ENCODE peak calls at places on chromosome 9, in ten cellular contexts. One of them, this sample, is unnamed.

GRCh38 chr9:113468716-113469448 is 5.4 kb downstream of the RGS3 start:
- DNase-seq in uterus: no peak
- DNase-seq in WERI-Rb-1: no peak
- DNase-seq in CD8-positive, alpha-beta T cell: no peak
- DNase-seq in AG04450: no peak
- DNase-seq in ovary: no peak
- DNase-seq in thyroid gland: peak; percentile 59
- DNase-seq in fibroblast of lung: peak; percentile 34
- DNase-seq in Peyer's patch: no peak
- DNase-seq in transverse colon: no peak
- DNase-seq in this sample: peak; percentile 35

GRCh38 chr9:122095010-122095767 is 2.1 kb upstream of the TTLL11 start:
- DNase-seq in CD8-positive, alpha-beta T cell: peak; percentile 60
- DNase-seq in Peyer's patch: peak; percentile 83
- DNase-seq in fibroblast of lung: peak; percentile 74
- DNase-seq in transverse colon: peak; percentile 56
- DNase-seq in thyroid gland: peak; percentile 60
- DNase-seq in uterus: no peak
- DNase-seq in WERI-Rb-1: peak; percentile 72
- DNase-seq in AG04450: no peak
- DNase-seq in ovary: no peak
- DNase-seq in this sample: no peak

GRCh38 chr9:24391095-24391494 is 154.6 kb downstream of the IZUMO3 start:
- DNase-seq in WERI-Rb-1: no peak
- DNase-seq in AG04450: no peak
- DNase-seq in CD8-positive, alpha-beta T cell: no peak
- DNase-seq in ovary: no peak
- DNase-seq in thyroid gland: no peak
- DNase-seq in fibroblast of lung: no peak
- DNase-seq in Peyer's patch: no peak
- DNase-seq in uterus: no peak
- DNase-seq in transverse colon: no peak
- DNase-seq in this sample: no peak

GRCh38 chr9:1125741-1126140 is 75.6 kb downstream of the DMRT2 start:
- DNase-seq in transverse colon: no peak
- DNase-seq in uterus: no peak
- DNase-seq in ovary: no peak
- DNase-seq in WERI-Rb-1: no peak
- DNase-seq in thyroid gland: no peak
- DNase-seq in CD8-positive, alpha-beta T cell: no peak
- DNase-seq in AG04450: no peak
- DNase-seq in Peyer's patch: no peak
- DNase-seq in fibroblast of lung: no peak
- DNase-seq in this sample: no peak

GRCh38 chr9:84932915-84933527 is 263.5 kb downstream of the NTRK2 start:
- DNase-seq in Peyer's patch: no peak
- DNase-seq in WERI-Rb-1: no peak
- DNase-seq in uterus: no peak
- DNase-seq in CD8-positive, alpha-beta T cell: no peak
- DNase-seq in AG04450: no peak
- DNase-seq in fibroblast of lung: no peak
- DNase-seq in thyroid gland: no peak
- DNase-seq in transverse colon: no peak
- DNase-seq in ovary: no peak
- DNase-seq in this sample: no peak

GRCh38 chr9:94944623-94945022 is 218.1 kb downstream of the AOPEP start:
- DNase-seq in fibroblast of lung: peak; percentile 61
- DNase-seq in Peyer's patch: no peak
- DNase-seq in thyroid gland: no peak
- DNase-seq in uterus: no peak
- DNase-seq in transverse colon: no peak
- DNase-seq in CD8-positive, alpha-beta T cell: no peak
- DNase-seq in ovary: no peak
- DNase-seq in AG04450: no peak
- DNase-seq in WERI-Rb-1: no peak
- DNase-seq in this sample: no peak

GRCh38 chr9:13896922-13897835 is 416.8 kb downstream of the NFIB start:
- DNase-seq in CD8-positive, alpha-beta T cell: no peak
- DNase-seq in thyroid gland: no peak
- DNase-seq in AG04450: no peak
- DNase-seq in ovary: no peak
- DNase-seq in uterus: no peak
- DNase-seq in Peyer's patch: no peak
- DNase-seq in transverse colon: no peak
- DNase-seq in fibroblast of lung: no peak
- DNase-seq in WERI-Rb-1: no peak
- DNase-seq in this sample: no peak

GRCh38 chr9:135275163-135275925 is 187.9 kb downstream of the OLFM1 start:
- DNase-seq in WERI-Rb-1: no peak
- DNase-seq in Peyer's patch: no peak
- DNase-seq in uterus: no peak
- DNase-seq in AG04450: no peak
- DNase-seq in thyroid gland: peak; percentile 94
- DNase-seq in ovary: no peak
- DNase-seq in fibroblast of lung: no peak
- DNase-seq in CD8-positive, alpha-beta T cell: no peak
- DNase-seq in transverse colon: no peak
- DNase-seq in this sample: no peak

GRCh38 chr9:101387871-101388506 is 3.2 kb upstream of the BAAT start:
- DNase-seq in thyroid gland: no peak
- DNase-seq in AG04450: no peak
- DNase-seq in Peyer's patch: no peak
- DNase-seq in WERI-Rb-1: peak; percentile 36
- DNase-seq in fibroblast of lung: peak; percentile 53
- DNase-seq in CD8-positive, alpha-beta T cell: no peak
- DNase-seq in uterus: no peak
- DNase-seq in transverse colon: no peak
- DNase-seq in ovary: no peak
- DNase-seq in this sample: no peak

GRCh38 chr9:31394040-31394473 is 990.4 kb upstream of the ACO1 start:
- DNase-seq in thyroid gland: no peak
- DNase-seq in Peyer's patch: no peak
- DNase-seq in WERI-Rb-1: no peak
- DNase-seq in fibroblast of lung: peak; percentile 63
- DNase-seq in uterus: no peak
- DNase-seq in transverse colon: no peak
- DNase-seq in AG04450: no peak
- DNase-seq in CD8-positive, alpha-beta T cell: no peak
- DNase-seq in ovary: no peak
- DNase-seq in this sample: no peak

GRCh38 chr9:134852906-134853654 is 27.5 kb upstream of the FCN2 start:
- DNase-seq in transverse colon: no peak
- DNase-seq in fibroblast of lung: no peak
- DNase-seq in thyroid gland: no peak
- DNase-seq in WERI-Rb-1: no peak
- DNase-seq in Peyer's patch: no peak
- DNase-seq in CD8-positive, alpha-beta T cell: no peak
- DNase-seq in AG04450: no peak
- DNase-seq in uterus: no peak
- DNase-seq in ovary: peak; percentile 60
- DNase-seq in this sample: no peak

GRCh38 chr9:137281345-137282116 is 4.0 kb downstream of the TOR4A start:
- DNase-seq in CD8-positive, alpha-beta T cell: no peak
- DNase-seq in Peyer's patch: no peak
- DNase-seq in thyroid gland: no peak
- DNase-seq in ovary: peak; percentile 34
- DNase-seq in uterus: no peak
- DNase-seq in AG04450: no peak
- DNase-seq in transverse colon: no peak
- DNase-seq in WERI-Rb-1: no peak
- DNase-seq in fibroblast of lung: no peak
- DNase-seq in this sample: no peak

GRCh38 chr9:90839183-90839582 is 37.6 kb downstream of the SYK start:
- DNase-seq in ovary: no peak
- DNase-seq in CD8-positive, alpha-beta T cell: no peak
- DNase-seq in uterus: no peak
- DNase-seq in AG04450: no peak
- DNase-seq in transverse colon: no peak
- DNase-seq in fibroblast of lung: no peak
- DNase-seq in WERI-Rb-1: no peak
- DNase-seq in Peyer's patch: peak; percentile 72
- DNase-seq in thyroid gland: no peak
- DNase-seq in this sample: no peak

GRCh38 chr9:114357911-114358328 is 28.3 kb downstream of the ORM2 start:
- DNase-seq in thyroid gland: no peak
- DNase-seq in uterus: no peak
- DNase-seq in Peyer's patch: no peak
- DNase-seq in AG04450: no peak
- DNase-seq in CD8-positive, alpha-beta T cell: no peak
- DNase-seq in ovary: no peak
- DNase-seq in WERI-Rb-1: no peak
- DNase-seq in transverse colon: no peak
- DNase-seq in fibroblast of lung: no peak
- DNase-seq in this sample: no peak

GRCh38 chr9:130156672-130157071 is 15.5 kb upstream of the NCS1 start:
- DNase-seq in WERI-Rb-1: peak; percentile 62
- DNase-seq in CD8-positive, alpha-beta T cell: no peak
- DNase-seq in fibroblast of lung: no peak
- DNase-seq in transverse colon: no peak
- DNase-seq in ovary: no peak
- DNase-seq in AG04450: no peak
- DNase-seq in uterus: no peak
- DNase-seq in thyroid gland: peak; percentile 83
- DNase-seq in Peyer's patch: no peak
- DNase-seq in this sample: no peak

GRCh38 chr9:126303488-126303887 is 23.1 kb upstream of the MVB12B start:
- DNase-seq in thyroid gland: no peak
- DNase-seq in uterus: no peak
- DNase-seq in CD8-positive, alpha-beta T cell: peak; percentile 40
- DNase-seq in ovary: no peak
- DNase-seq in Peyer's patch: no peak
- DNase-seq in fibroblast of lung: no peak
- DNase-seq in WERI-Rb-1: no peak
- DNase-seq in AG04450: no peak
- DNase-seq in transverse colon: no peak
- DNase-seq in this sample: no peak

GRCh38 chr9:137454145-137454505 is 5.0 kb downstream of the NSMF start:
- DNase-seq in Peyer's patch: peak; percentile 81
- DNase-seq in ovary: peak; percentile 74
- DNase-seq in CD8-positive, alpha-beta T cell: no peak
- DNase-seq in thyroid gland: peak; percentile 36
- DNase-seq in transverse colon: peak; percentile 78
- DNase-seq in uterus: peak; percentile 57
- DNase-seq in WERI-Rb-1: peak; percentile 50
- DNase-seq in fibroblast of lung: no peak
- DNase-seq in AG04450: no peak
- DNase-seq in this sample: peak; percentile 61

GRCh38 chr9:98989036-98990000 is 45.6 kb downstream of the COL15A1 start:
- DNase-seq in ovary: no peak
- DNase-seq in uterus: peak; percentile 71
- DNase-seq in CD8-positive, alpha-beta T cell: no peak
- DNase-seq in AG04450: peak; percentile 94
- DNase-seq in transverse colon: peak; percentile 47
- DNase-seq in thyroid gland: peak; percentile 31
- DNase-seq in Peyer's patch: peak; percentile 57
- DNase-seq in WERI-Rb-1: no peak
- DNase-seq in fibroblast of lung: peak; percentile 100
- DNase-seq in this sample: peak; percentile 79
- H3K4me3 ChIP-seq in ovary: no peak overlapping the region
- H3K4me3 ChIP-seq in uterus: no peak overlapping the region
- H3K4me3 ChIP-seq in CD8-positive, alpha-beta T cell: no peak overlapping the region
- H3K4me3 ChIP-seq in AG04450: no peak overlapping the region
- H3K4me3 ChIP-seq in transverse colon: no peak overlapping the region
- H3K4me3 ChIP-seq in thyroid gland: no peak overlapping the region
- H3K4me3 ChIP-seq in Peyer's patch: no peak overlapping the region
- H3K4me3 ChIP-seq in WERI-Rb-1: no peak overlapping the region
- H3K4me3 ChIP-seq in fibroblast of lung: no peak overlapping the region
- H3K4me3 ChIP-seq in this sample: no peak overlapping the region

GRCh38 chr9:124894741-124895170 is 32.8 kb downstream of the ARPC5L start:
- DNase-seq in thyroid gland: peak; percentile 5
- DNase-seq in AG04450: no peak
- DNase-seq in Peyer's patch: no peak
- DNase-seq in uterus: no peak
- DNase-seq in WERI-Rb-1: peak; percentile 55
- DNase-seq in transverse colon: no peak
- DNase-seq in ovary: peak; percentile 13
- DNase-seq in CD8-positive, alpha-beta T cell: peak; percentile 59
- DNase-seq in fibroblast of lung: peak; percentile 61
- DNase-seq in this sample: no peak
- TF ChIP-seq CTCF in thyroid gland: peak; percentile 13
- TF ChIP-seq CTCF in AG04450: peak; percentile 70
- TF ChIP-seq CTCF in Peyer's patch: no peak
- TF ChIP-seq CTCF in uterus: peak; percentile 16
- TF ChIP-seq CTCF in WERI-Rb-1: peak; percentile 71
- TF ChIP-seq CTCF in transverse colon: peak; percentile 10
- TF ChIP-seq CTCF in ovary: no peak
- TF ChIP-seq CTCF in CD8-positive, alpha-beta T cell: peak; percentile 63
- TF ChIP-seq CTCF in fibroblast of lung: peak; percentile 63
- TF ChIP-seq CTCF in this sample: peak; percentile 52

GRCh38 chr9:131546336-131547084 is 1.2 kb downstream of the PRRT1B start:
- DNase-seq in AG04450: no peak
- DNase-seq in thyroid gland: no peak
- DNase-seq in CD8-positive, alpha-beta T cell: no peak
- DNase-seq in ovary: no peak
- DNase-seq in transverse colon: no peak
- DNase-seq in fibroblast of lung: no peak
- DNase-seq in WERI-Rb-1: no peak
- DNase-seq in Peyer's patch: no peak
- DNase-seq in uterus: no peak
- DNase-seq in this sample: no peak
- H3K9me3 ChIP-seq in AG04450: peaks cover 42% of the 10 kb centered on the region
- H3K9me3 ChIP-seq in thyroid gland: no peaks in the 10 kb centered on the region
- H3K9me3 ChIP-seq in CD8-positive, alpha-beta T cell: peaks cover 6% of the 10 kb centered on the region
- H3K9me3 ChIP-seq in ovary: peaks cover 3% of the 10 kb centered on the region
- H3K9me3 ChIP-seq in transverse colon: peaks cover 18% of the 10 kb centered on the region
- H3K9me3 ChIP-seq in fibroblast of lung: no peaks in the 10 kb centered on the region
- H3K9me3 ChIP-seq in WERI-Rb-1: peaks cover 29% of the 10 kb centered on the region
- H3K9me3 ChIP-seq in Peyer's patch: peaks cover 8% of the 10 kb centered on the region
- H3K9me3 ChIP-seq in uterus: peaks cover 11% of the 10 kb centered on the region
- H3K9me3 ChIP-seq in this sample: peaks cover 26% of the 10 kb centered on the region

GRCh38 chr9:91852801-91853347 is 97.2 kb downstream of the ROR2 start:
- DNase-seq in CD8-positive, alpha-beta T cell: no peak
- DNase-seq in Peyer's patch: no peak
- DNase-seq in thyroid gland: no peak
- DNase-seq in ovary: no peak
- DNase-seq in transverse colon: no peak
- DNase-seq in AG04450: no peak
- DNase-seq in WERI-Rb-1: no peak
- DNase-seq in uterus: no peak
- DNase-seq in fibroblast of lung: no peak
- DNase-seq in this sample: peak; percentile 26

GRCh38 chr9:91856419-91856818 is 93.6 kb downstream of the ROR2 start:
- DNase-seq in transverse colon: no peak
- DNase-seq in uterus: no peak
- DNase-seq in AG04450: no peak
- DNase-seq in ovary: no peak
- DNase-seq in thyroid gland: no peak
- DNase-seq in Peyer's patch: no peak
- DNase-seq in WERI-Rb-1: peak; percentile 92
- DNase-seq in CD8-positive, alpha-beta T cell: no peak
- DNase-seq in fibroblast of lung: no peak
- DNase-seq in this sample: no peak

GRCh38 chr9:91857291-91857781 is 92.7 kb downstream of the ROR2 start:
- DNase-seq in thyroid gland: no peak
- DNase-seq in transverse colon: no peak
- DNase-seq in CD8-positive, alpha-beta T cell: no peak
- DNase-seq in AG04450: no peak
- DNase-seq in fibroblast of lung: no peak
- DNase-seq in uterus: no peak
- DNase-seq in ovary: no peak
- DNase-seq in Peyer's patch: no peak
- DNase-seq in WERI-Rb-1: peak; percentile 93
- DNase-seq in this sample: no peak

GRCh38 chr9:91857831-91858669 is 92.0 kb downstream of the ROR2 start:
- DNase-seq in AG04450: no peak
- DNase-seq in fibroblast of lung: no peak
- DNase-seq in Peyer's patch: no peak
- DNase-seq in WERI-Rb-1: peak; percentile 58
- DNase-seq in thyroid gland: no peak
- DNase-seq in ovary: no peak
- DNase-seq in transverse colon: no peak
- DNase-seq in CD8-positive, alpha-beta T cell: no peak
- DNase-seq in uterus: no peak
- DNase-seq in this sample: no peak

GRCh38 chr9:91855196-91855595 is 94.8 kb downstream of the ROR2 start:
- DNase-seq in AG04450: no peak
- DNase-seq in ovary: no peak
- DNase-seq in Peyer's patch: no peak
- DNase-seq in thyroid gland: no peak
- DNase-seq in CD8-positive, alpha-beta T cell: no peak
- DNase-seq in WERI-Rb-1: no peak
- DNase-seq in transverse colon: no peak
- DNase-seq in uterus: no peak
- DNase-seq in fibroblast of lung: no peak
- DNase-seq in this sample: no peak
- H3K4me3 ChIP-seq in AG04450: no peak overlapping the region
- H3K4me3 ChIP-seq in ovary: no peak overlapping the region
- H3K4me3 ChIP-seq in Peyer's patch: no peak overlapping the region
- H3K4me3 ChIP-seq in thyroid gland: no peak overlapping the region
- H3K4me3 ChIP-seq in CD8-positive, alpha-beta T cell: no peak overlapping the region
- H3K4me3 ChIP-seq in WERI-Rb-1: no peak overlapping the region
- H3K4me3 ChIP-seq in transverse colon: no peak overlapping the region
- H3K4me3 ChIP-seq in uterus: no peak overlapping the region
- H3K4me3 ChIP-seq in fibroblast of lung: no peak overlapping the region
- H3K4me3 ChIP-seq in this sample: no peak overlapping the region

This sample was measured in left ventricle myocardium inferior.